ENCODE peak calls at places on chromosomes 1 and 21, in eight cellular contexts. V, Y, D, W, O, U, P and G are unnamed samples. For H3K9me3, the result is how much of the 10 kb centered on the place peaks cover.

GRCh38 chr1:227917081-227917950 is 30.4 kb downstream of the WNT9A start:
- DNase-seq in V (no peak), Y (no peak), D (no peak), W (no peak), O (no peak), U (no peak), P (no peak), G (no peak)

GRCh38 chr21:37658994-37659458 is 257.2 kb downstream of the KCNJ6 start:
- DNase-seq in V (peak), Y (no peak), D (no peak), W (peak), O (no peak), U (no peak), P (no peak), G (peak)

GRCh38 chr1:230072866-230073265 is 5.8 kb downstream of the GALNT2 start:
- DNase-seq in V (no peak), Y (no peak), D (no peak), W (no peak), O (no peak), U (no peak), P (no peak), G (no peak)

GRCh38 chr1:17831619-17832018 is 76.5 kb downstream of the ACTL8 start:
- DNase-seq in V (peak), Y (peak), D (peak), W (no peak), O (no peak), U (peak), P (no peak), G (peak)

GRCh38 chr1:232110281-232111090 is 483.9 kb downstream of the DISC1 start:
- DNase-seq in V (peak), Y (no peak), D (no peak), W (no peak), O (no peak), U (no peak), P (no peak), G (peak)

GRCh38 chr1:66676616-66677298 is 75.5 kb upstream of the DYNLT5 start:
- DNase-seq in V (peak), Y (peak), D (no peak), W (no peak), O (no peak), U (no peak), P (no peak), G (peak)

GRCh38 chr1:209749660-209750059 is 6.2 kb upstream of the TRAF3IP3 start:
- DNase-seq in V (no peak), Y (no peak), D (no peak), W (no peak), O (no peak), U (no peak), P (no peak), G (no peak)

GRCh38 chr1:94142022-94142421 is 21.1 kb upstream of the ABCA4 start:
- DNase-seq in V (no peak), Y (no peak), D (no peak), W (no peak), O (no peak), U (no peak), P (no peak), G (peak)

GRCh38 chr1:998905-999796 is 746 bp downstream of the HES4 start:
- DNase-seq in V (peak), Y (peak), D (no peak), W (no peak), O (no peak), U (peak), P (no peak), G (peak)

GRCh38 chr1:209985002-209985401 is 47.0 kb downstream of the SYT14 start:
- DNase-seq in V (no peak), Y (no peak), D (no peak), W (no peak), O (no peak), U (no peak), P (no peak), G (no peak)

GRCh38 chr1:7430646-7431045 is 340.4 kb upstream of the VAMP3 start:
- DNase-seq in V (no peak), Y (no peak), D (no peak), W (no peak), O (no peak), U (no peak), P (no peak), G (peak)

GRCh38 chr1:28437260-28437923 is 67.9 kb downstream of the PHACTR4 start:
- DNase-seq in V (peak), Y (no peak), D (peak), W (peak), O (no peak), U (peak), P (no peak), G (peak)

GRCh38 chr1:161962094-161962887 is 61.4 kb downstream of the OLFML2B start:
- DNase-seq in V (peak), Y (no peak), D (no peak), W (no peak), O (no peak), U (no peak), P (no peak), G (peak)

GRCh38 chr1:196933531-196934189 is 9.9 kb upstream of the CFHR2 start:
- DNase-seq in V (no peak), Y (no peak), D (no peak), W (no peak), O (no peak), U (no peak), P (no peak), G (no peak)

GRCh38 chr1:153260980-153261792 is 1.7 kb downstream of the LORICRIN start:
- DNase-seq in V (no peak), Y (no peak), D (no peak), W (no peak), O (peak), U (no peak), P (no peak), G (peak)

GRCh38 chr1:37123266-37123665 is 89.0 kb upstream of the GRIK3 start:
- DNase-seq in V (no peak), Y (no peak), D (no peak), W (no peak), O (no peak), U (no peak), P (no peak), G (no peak)

GRCh38 chr1:212149566-212149965 is 114.0 kb downstream of the DTL start:
- DNase-seq in V (no peak), Y (no peak), D (no peak), W (no peak), O (no peak), U (peak), P (no peak), G (no peak)

GRCh38 chr1:118093017-118093416 is 92.0 kb downstream of the SPAG17 start:
- DNase-seq in V (no peak), Y (no peak), D (no peak), W (no peak), O (no peak), U (no peak), P (no peak), G (no peak)

GRCh38 chr1:19397217-19397945 is 85.3 kb downstream of the SLC66A1 start:
- DNase-seq in V (no peak), Y (no peak), D (no peak), W (no peak), O (no peak), U (no peak), P (no peak), G (peak)

GRCh38 chr21:36478207-36478701 is 1.7 kb downstream of the CLDN14 start:
- DNase-seq in V (peak), Y (no peak), D (no peak), W (no peak), O (no peak), U (no peak), P (no peak), G (peak)

GRCh38 chr21:36430841-36431240 is 45.6 kb downstream of the CHAF1B start:
- DNase-seq in V (no peak), Y (no peak), D (no peak), W (no peak), O (no peak), U (no peak), P (no peak), G (peak)

GRCh38 chr21:46326110-46326703 is 2.3 kb downstream of the PCNT start:
- DNase-seq in V (no peak), Y (no peak), D (no peak), W (no peak), O (no peak), U (no peak), P (no peak), G (no peak)

GRCh38 chr1:173660306-173660705 is 9.3 kb downstream of the ANKRD45 start:
- DNase-seq in V (no peak), Y (no peak), D (no peak), W (no peak), O (no peak), U (no peak), P (no peak), G (no peak)

GRCh38 chr21:9760398-9761074 is 760.8 kb upstream of the TPTE start:
- DNase-seq in V (no peak), Y (no peak), D (no peak), W (no peak), O (no peak), U (no peak), P (no peak), G (no peak)
- H3K9me3 ChIP-seq in V (under half), Y (under half), D (under half), W (under half), O (under half), U (under half), P (under half), G (under half)

DNA sequence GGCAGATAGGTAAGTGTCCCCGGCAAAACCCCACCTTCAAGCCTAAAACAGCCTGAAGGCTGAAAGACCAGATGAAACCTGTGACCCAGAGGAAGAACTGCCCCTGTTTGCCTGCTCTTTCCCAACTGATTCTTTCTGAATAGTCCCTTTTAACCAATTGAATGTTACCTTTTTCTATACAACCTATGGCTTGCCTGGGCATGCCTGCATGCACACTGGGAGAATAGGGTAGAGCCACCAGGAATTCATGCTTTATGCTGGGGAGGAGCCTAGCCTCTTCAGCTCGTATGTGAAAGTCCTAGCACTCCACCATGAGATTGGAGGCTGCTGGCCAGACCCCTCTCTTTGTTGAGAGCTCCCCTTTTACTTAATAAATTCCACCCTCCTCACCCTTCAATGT is 340.0 kb downstream of the PTBP2 start:
- DNase-seq in V (no peak), Y (no peak), D (no peak), W (no peak), O (no peak), U (no peak), P (no peak), G (no peak)
- H3K9me3 ChIP-seq in V (under half), Y (under half), D (under half), W (under half), O (half or more), U (under half), P (under half), G (under half)

GRCh38 chr1:4511374-4511773 is 143.0 kb upstream of the AJAP1 start:
- DNase-seq in V (no peak), Y (no peak), D (peak), W (no peak), O (no peak), U (no peak), P (no peak), G (no peak)
- H3K9me3 ChIP-seq in V (under half), Y (under half), D (under half), W (under half), O (under half), U (under half), P (under half), G (under half)

GRCh38 chr1:72182859-72183258 is 99.5 kb downstream of the NEGR1 start:
- DNase-seq in V (no peak), Y (no peak), D (no peak), W (no peak), O (no peak), U (no peak), P (no peak), G (no peak)
- H3K9me3 ChIP-seq in V (under half), Y (under half), D (under half), W (under half), O (under half), U (under half), P (under half), G (under half)

DNA sequence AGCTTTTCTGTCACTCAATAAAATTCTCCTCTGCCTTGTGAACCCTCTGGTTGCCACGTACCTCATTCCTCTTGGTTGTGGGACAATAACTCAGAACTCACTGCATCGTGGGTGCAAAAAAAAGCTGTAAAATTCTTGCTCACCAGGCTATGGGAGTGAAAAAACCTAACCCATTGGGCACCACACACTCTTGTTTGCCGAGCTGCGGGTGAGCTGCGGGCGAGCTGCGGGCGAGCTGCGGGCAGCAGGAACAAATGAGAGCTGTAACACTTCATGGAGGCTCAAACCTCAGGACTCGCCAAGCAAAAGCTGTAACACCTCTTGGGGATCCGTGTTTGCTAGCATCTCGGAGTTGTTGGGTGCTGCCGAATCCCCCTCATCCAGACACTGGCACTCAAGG is 641.3 kb upstream of the CHRM3 start:
- DNase-seq in V (no peak), Y (no peak), D (no peak), W (no peak), O (no peak), U (no peak), P (no peak), G (no peak)
- H3K9me3 ChIP-seq in V (under half), Y (under half), D (under half), W (under half), O (half or more), U (under half), P (under half), G (under half)

DNA sequence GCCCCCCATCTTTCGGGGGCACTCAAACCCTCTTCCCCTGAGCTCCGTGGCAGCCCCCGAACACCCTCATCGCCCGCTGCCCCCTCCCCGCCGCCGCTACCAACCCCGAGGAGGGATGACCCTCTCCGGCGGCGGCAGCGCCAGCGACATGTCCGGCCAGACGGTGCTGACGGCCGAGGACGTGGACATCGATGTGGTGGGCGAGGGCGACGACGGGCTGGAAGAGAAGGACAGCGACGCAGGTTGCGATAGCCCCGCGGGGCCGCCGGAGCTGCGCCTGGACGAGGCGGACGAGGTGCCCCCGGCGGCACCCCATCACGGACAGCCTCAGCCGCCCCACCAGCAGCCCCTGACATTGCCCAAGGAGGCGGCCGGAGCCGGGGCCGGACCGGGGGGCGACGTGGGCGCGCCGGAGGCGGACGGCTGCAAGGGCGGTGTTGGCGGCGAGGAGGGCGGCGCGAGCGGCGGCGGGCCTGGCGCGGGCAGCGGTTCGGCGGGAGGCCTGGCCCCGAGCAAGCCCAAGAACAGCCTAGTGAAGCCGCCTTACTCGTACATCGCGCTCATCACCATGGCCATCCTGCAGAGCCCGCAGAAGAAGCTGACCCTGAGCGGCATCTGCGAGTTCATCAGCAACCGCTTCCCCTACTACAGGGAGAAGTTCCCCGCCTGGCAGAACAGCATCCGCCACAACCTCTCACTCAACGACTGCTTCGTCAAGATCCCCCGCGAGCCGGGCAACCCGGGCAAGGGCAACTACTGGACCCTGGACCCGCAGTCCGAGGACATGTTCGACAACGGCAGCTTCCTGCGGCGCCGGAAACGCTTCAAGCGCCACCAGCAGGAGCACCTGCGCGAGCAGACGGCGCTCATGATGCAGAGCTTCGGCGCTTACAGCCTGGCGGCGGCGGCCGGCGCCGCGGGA is 838 bp downstream of the FOXD3 start:
- DNase-seq in V (peak), Y (no peak), D (no peak), W (no peak), O (no peak), U (peak), P (no peak), G (peak)
- H3K9me3 ChIP-seq in V (under half), Y (under half), D (under half), W (under half), O (under half), U (under half), P (under half), G (under half)